ENCODE peak calls at places on chromosomes 4 and X, in nine cellular contexts. O is brain microvascular endothelial cell; A is AG04450; H is bronchial epithelial cell; T is left ventricle myocardium inferior; K is hepatocyte; P is foreskin keratinocyte; M is right cardiac atrium; Y is CD4-positive, alpha-beta T cell. N is an unnamed sample. For H3K27me3, the result is how much of the 10 kb centered on the place peaks cover.

GRCh38 chr4:55033296-55033695 is 92.1 kb downstream of the KDR start:
- DNase-seq in O (peak), A (no peak), H (peak), T (no peak), K (no peak), P (no peak), M (no peak), Y (no peak), N (no peak)

GRCh38 chr4:105808459-105809041 is 86.7 kb upstream of the NPNT start:
- DNase-seq in O (peak), A (peak), H (peak), T (no peak), K (peak), P (peak), M (no peak), Y (no peak), N (peak)

GRCh38 chr4:64799751-64800150 is 390.5 kb upstream of the TECRL start:
- DNase-seq in O (no peak), A (no peak), H (no peak), T (no peak), K (peak), P (no peak), M (no peak), Y (no peak), N (no peak)

GRCh38 chr4:114782842-114783595 is 184.4 kb downstream of the UGT8 start:
- DNase-seq in O (peak), A (no peak), H (no peak), T (no peak), K (no peak), P (no peak), M (no peak), Y (no peak), N (no peak)

GRCh38 chr4:144509088-144509854 is 136.7 kb upstream of the HHIP start:
- DNase-seq in O (no peak), A (no peak), H (no peak), T (no peak), K (no peak), P (no peak), M (no peak), Y (no peak), N (no peak)

GRCh38 chr4:110902500-110902899 is 279.6 kb upstream of the PITX2 start:
- DNase-seq in O (no peak), A (no peak), H (peak), T (no peak), K (no peak), P (peak), M (no peak), Y (no peak), N (no peak)

GRCh38 chr4:7464259-7464655 is 29.5 kb upstream of the PSAPL1 start:
- DNase-seq in O (no peak), A (no peak), H (no peak), T (no peak), K (no peak), P (no peak), M (no peak), Y (no peak), N (no peak)

GRCh38 chr4:111434581-111434980 is 710.7 kb upstream of the FAM241A start:
- DNase-seq in O (no peak), A (no peak), H (no peak), T (no peak), K (no peak), P (no peak), M (no peak), Y (no peak), N (no peak)

GRCh38 chrX:121195719-121196118 is 148.3 kb downstream of the GLUD2 start:
- DNase-seq in O (no peak), A (no peak), H (no peak), T (no peak), K (no peak), P (no peak), M (no peak), Y (no peak), N (no peak)

GRCh38 chr4:75289843-75290616 is 224.2 kb downstream of the RCHY1 start:
- DNase-seq in O (peak), A (no peak), H (peak), T (no peak), K (peak), P (peak), M (no peak), Y (no peak), N (no peak)
- H3K27me3 ChIP-seq in O (under half), A (under half), H (under half), T (under half), K (under half), P (under half), M (under half), Y (under half), N (under half)

GRCh38 chr4:108166441-108167315 is 2.1 kb downstream of the LEF1 start:
- DNase-seq in O (no peak), A (no peak), H (no peak), T (no peak), K (peak), P (no peak), M (peak), Y (peak), N (no peak)
- H3K27me3 ChIP-seq in O (under half), A (half or more), H (half or more), T (half or more), K (half or more), P (under half), M (under half), Y (under half), N (under half)

GRCh38 chrX:42996861-42997260 is 218.9 kb upstream of the PPP1R2C start:
- DNase-seq in O (no peak), A (no peak), H (no peak), T (no peak), K (no peak), P (no peak), M (no peak), Y (no peak), N (no peak)
- H3K27me3 ChIP-seq in O (under half), A (under half), H (under half), T (under half), K (under half), P (under half), M (under half), Y (under half), N (under half)

GRCh38 chr4:139556071-139556734 is at the start of gene SETD7:
- DNase-seq in O (peak), A (no peak), H (peak), T (peak), K (peak), P (peak), M (peak), Y (peak), N (no peak)

GRCh38 chr4:139554726-139555072 is 1.3 kb downstream of the SETD7 start:
- DNase-seq in O (no peak), A (no peak), H (no peak), T (no peak), K (no peak), P (no peak), M (no peak), Y (no peak), N (no peak)

GRCh38 chr4:139556735-139557505 is 901 bp upstream of the SETD7 start:
- DNase-seq in O (no peak), A (no peak), H (peak), T (peak), K (peak), P (no peak), M (peak), Y (peak), N (no peak)

GRCh38 chr4:139555073-139555704 is 830 bp downstream of the SETD7 start:
- DNase-seq in O (peak), A (peak), H (peak), T (peak), K (peak), P (peak), M (peak), Y (peak), N (peak)

DNA sequence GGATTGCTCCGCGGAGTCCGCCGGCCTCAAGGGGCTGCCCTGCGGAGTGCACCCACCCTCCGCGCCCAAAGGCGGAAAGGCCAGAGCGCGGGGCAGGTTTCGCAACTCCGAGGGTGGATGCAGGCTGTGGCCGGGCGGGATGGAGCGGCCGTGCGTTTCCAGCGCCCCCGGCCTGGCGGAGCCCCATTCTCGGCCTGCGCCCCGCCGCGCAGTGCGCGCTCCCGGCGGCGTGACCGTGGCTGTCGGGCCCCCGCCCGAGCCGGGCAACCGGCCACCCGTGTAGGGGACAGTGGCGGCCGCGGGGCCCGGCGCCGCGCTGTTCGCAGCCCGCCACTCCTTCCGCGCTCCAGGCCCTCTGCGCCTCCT is 331 bp downstream of the SETD7 start:
- DNase-seq in O (no peak), A (no peak), H (no peak), T (peak), K (peak), P (no peak), M (peak), Y (no peak), N (no peak)
- H3K27me3 ChIP-seq in O (under half), A (under half), H (under half), T (under half), K (under half), P (under half), M (under half), Y (under half), N (under half)

GRCh38 chr4:3833326-3833989 is 67.3 kb downstream of the ADRA2C start:
- DNase-seq in O (no peak), A (no peak), H (no peak), T (peak), K (no peak), P (no peak), M (no peak), Y (no peak), N (no peak)

GRCh38 chr4:3832536-3833220 is 66.5 kb downstream of the ADRA2C start:
- DNase-seq in O (no peak), A (no peak), H (no peak), T (peak), K (no peak), P (no peak), M (no peak), Y (no peak), N (no peak)

GRCh38 chr4:3835527-3836040 is 69.4 kb downstream of the ADRA2C start:
- DNase-seq in O (no peak), A (no peak), H (no peak), T (no peak), K (no peak), P (no peak), M (no peak), Y (no peak), N (no peak)

GRCh38 chr4:3834921-3835521 is 68.8 kb downstream of the ADRA2C start:
- DNase-seq in O (no peak), A (no peak), H (no peak), T (no peak), K (no peak), P (no peak), M (no peak), Y (no peak), N (no peak)

DNA sequence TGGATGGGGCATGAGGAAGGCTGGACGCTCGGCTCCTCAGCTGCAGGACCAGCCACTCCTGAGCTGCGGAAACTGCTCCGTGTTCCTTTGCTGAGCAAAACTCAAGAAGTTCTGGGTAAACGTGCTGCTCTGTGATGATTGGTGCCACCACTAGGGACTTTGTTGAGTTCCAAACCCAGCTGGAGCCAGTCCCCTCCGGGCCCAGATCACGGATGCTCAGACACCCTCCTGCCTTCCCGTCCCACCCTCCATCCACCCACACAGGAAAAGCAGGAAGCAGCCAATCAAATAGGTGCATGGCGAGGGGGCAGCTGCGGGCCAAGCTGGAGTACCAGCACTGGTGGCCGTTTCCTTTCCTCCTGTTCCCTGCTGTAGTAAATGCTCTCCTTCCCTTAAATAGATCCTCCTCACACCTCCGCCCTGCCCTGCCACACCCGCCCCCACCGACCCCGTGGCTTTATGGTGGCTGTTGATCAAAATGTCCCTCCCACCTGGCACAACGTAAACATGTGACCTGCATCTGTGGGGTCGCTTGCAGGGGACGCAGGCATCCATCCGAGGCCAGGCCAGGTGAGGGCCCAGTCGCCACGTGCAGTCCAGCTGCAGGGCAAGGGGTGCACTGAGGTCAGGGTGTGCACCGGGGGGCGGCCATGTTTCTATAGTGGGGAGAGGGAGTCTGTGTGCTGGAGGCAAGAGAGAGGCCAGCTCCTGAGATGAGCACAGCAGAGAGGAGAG is 68.2 kb downstream of the ADRA2C start:
- DNase-seq in O (no peak), A (no peak), H (no peak), T (no peak), K (no peak), P (no peak), M (no peak), Y (no peak), N (no peak)
- H3K27me3 ChIP-seq in O (under half), A (under half), H (under half), T (half or more), K (under half), P (under half), M (under half), Y (under half), N (under half)

GRCh38 chr4:8921465-8921864 is 49.8 kb upstream of the HMX1 start:
- DNase-seq in O (no peak), A (no peak), H (no peak), T (no peak), K (no peak), P (no peak), M (no peak), Y (no peak), N (no peak)

GRCh38 chr4:8919651-8920288 is 48.1 kb upstream of the HMX1 start:
- DNase-seq in O (no peak), A (no peak), H (no peak), T (no peak), K (peak), P (no peak), M (no peak), Y (no peak), N (no peak)

GRCh38 chr4:8920969-8921368 is 49.3 kb upstream of the HMX1 start:
- DNase-seq in O (no peak), A (no peak), H (no peak), T (no peak), K (peak), P (no peak), M (no peak), Y (no peak), N (no peak)

GRCh38 chr4:8920289-8920965 is 48.8 kb upstream of the HMX1 start:
- DNase-seq in O (no peak), A (no peak), H (no peak), T (no peak), K (peak), P (no peak), M (no peak), Y (no peak), N (no peak)

DNA sequence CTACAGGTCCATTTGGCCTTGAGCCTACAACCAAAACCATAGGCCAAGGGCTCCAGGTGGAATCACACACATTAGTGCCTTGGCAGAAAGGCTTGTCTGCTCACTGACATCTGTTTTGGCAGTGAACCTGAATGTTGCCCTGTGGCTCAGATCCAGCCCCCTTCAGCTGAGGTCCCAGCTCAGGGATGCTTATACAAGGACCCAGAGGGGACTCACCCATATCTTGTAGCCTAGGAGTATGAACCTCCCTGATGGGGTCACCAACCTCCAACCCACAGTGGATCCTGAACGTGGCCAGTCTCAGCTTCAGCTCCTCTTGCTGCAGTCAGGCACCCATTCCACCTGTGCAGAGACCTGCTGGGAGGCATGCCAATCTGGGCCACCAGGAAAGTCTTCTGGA is 50.8 kb upstream of the HMX1 start:
- DNase-seq in O (no peak), A (no peak), H (no peak), T (no peak), K (no peak), P (no peak), M (no peak), Y (no peak), N (no peak)
- H3K27me3 ChIP-seq in O (under half), A (under half), H (under half), T (half or more), K (under half), P (under half), M (under half), Y (under half), N (under half)

GRCh38 chrX:130055103-130055502 is 55.2 kb downstream of the ELF4 start:
- DNase-seq in O (peak), A (no peak), H (no peak), T (no peak), K (no peak), P (no peak), M (peak), Y (no peak), N (peak)

GRCh38 chrX:130057209-130057608 is 53.1 kb downstream of the ELF4 start:
- DNase-seq in O (no peak), A (no peak), H (no peak), T (no peak), K (no peak), P (no peak), M (no peak), Y (no peak), N (no peak)

GRCh38 chrX:130055899-130056298 is 54.4 kb downstream of the ELF4 start:
- DNase-seq in O (no peak), A (no peak), H (no peak), T (no peak), K (no peak), P (no peak), M (no peak), Y (no peak), N (no peak)

GRCh38 chrX:130060122-130061069 is 49.9 kb downstream of the ELF4 start:
- DNase-seq in O (peak), A (no peak), H (peak), T (peak), K (peak), P (peak), M (peak), Y (peak), N (no peak)

GRCh38 chrX:130058667-130059066 is 51.6 kb downstream of the ELF4 start:
- DNase-seq in O (no peak), A (no peak), H (no peak), T (no peak), K (no peak), P (no peak), M (no peak), Y (no peak), N (no peak)
- H3K27me3 ChIP-seq in O (under half), A (under half), H (under half), T (under half), K (under half), P (under half), M (under half), Y (under half), N (under half)

N was measured in BJ.